ENCODE peak calls at places on chromosome 20, in five cellular contexts. K is IMR-90, G is mesendoderm, P is trophoblast cell, F is neuronal stem cell. I is an unnamed sample.

GRCh38 chr20:21713901-21714296 is 8.4 kb downstream of the PAX1 start:
- DNase-seq in K (no peak), G (no peak), P (no peak), F (no peak), I (no peak)

GRCh38 chr20:60999256-60999655 is 252.8 kb upstream of the CDH4 start:
- DNase-seq in K (no peak), G (no peak), P (no peak), F (no peak), I (no peak)

GRCh38 chr20:49646126-49646525 is 67.6 kb downstream of the B4GALT5 start:
- DNase-seq in K (peak), G (no peak), P (peak), F (no peak), I (no peak)

GRCh38 chr20:14947536-14947935 is 610.1 kb upstream of the FLRT3 start:
- DNase-seq in K (no peak), G (peak), P (no peak), F (no peak), I (no peak)

GRCh38 chr20:48791014-48791413 is 36.8 kb downstream of the PREX1 start:
- DNase-seq in K (no peak), G (no peak), P (no peak), F (no peak), I (no peak)

GRCh38 chr20:15619341-15619740 is 953.9 kb downstream of the KIF16B start:
- DNase-seq in K (no peak), G (no peak), P (peak), F (no peak), I (no peak)

GRCh38 chr20:50401047-50401586 is 109.1 kb upstream of the PTPN1 start:
- DNase-seq in K (no peak), G (no peak), P (no peak), F (no peak), I (no peak)

GRCh38 chr20:8361008-8361652 is 229.1 kb downstream of the PLCB1 start:
- DNase-seq in K (peak), G (peak), P (no peak), F (no peak), I (no peak)

GRCh38 chr20:11271319-11271718 is 597.5 kb upstream of the JAG1 start:
- DNase-seq in K (no peak), G (peak), P (no peak), F (peak), I (peak)

GRCh38 chr20:20946122-20946759 is 159.9 kb downstream of the LINC00237 start:
- DNase-seq in K (no peak), G (no peak), P (no peak), F (no peak), I (no peak)

GRCh38 chr20:6311841-6312655 is 189.2 kb upstream of the FERMT1 start:
- DNase-seq in K (no peak), G (no peak), P (no peak), F (no peak), I (no peak)

GRCh38 chr20:41701596-41702350 is 83.6 kb upstream of the CHD6 start:
- DNase-seq in K (no peak), G (peak), P (no peak), F (no peak), I (no peak)

GRCh38 chr20:49682278-49682677 is 31.4 kb downstream of the B4GALT5 start:
- DNase-seq in K (no peak), G (no peak), P (no peak), F (no peak), I (no peak)

GRCh38 chr20:2599265-2600060 is 53.0 kb upstream of the NOP56 start:
- DNase-seq in K (no peak), G (peak), P (no peak), F (peak), I (no peak)

GRCh38 chr20:44646641-44647274 is 4.7 kb downstream of the ADA start:
- DNase-seq in K (peak), G (no peak), P (peak), F (no peak), I (no peak)

GRCh38 chr20:32973077-32973717 is 31.0 kb downstream of the SUN5 start:
- DNase-seq in K (no peak), G (peak), P (no peak), F (no peak), I (no peak)

GRCh38 chr20:43584448-43585138 is 6.1 kb upstream of the IFT52 start:
- DNase-seq in K (peak), G (peak), P (no peak), F (no peak), I (no peak)

GRCh38 chr20:7650481-7650880 is 289.8 kb downstream of the HAO1 start:
- DNase-seq in K (no peak), G (no peak), P (no peak), F (no peak), I (no peak)

GRCh38 chr20:49394264-49394663 is 88.2 kb downstream of the KCNB1 start:
- DNase-seq in K (peak), G (no peak), P (no peak), F (no peak), I (no peak)

GRCh38 chr20:11429889-11430580 is 487.7 kb upstream of the BTBD3 start:
- DNase-seq in K (no peak), G (no peak), P (no peak), F (no peak), I (no peak)

GRCh38 chr20:53940883-53941546 is 129.4 kb downstream of the BCAS1 start:
- DNase-seq in K (peak), G (peak), P (peak), F (no peak), I (no peak)

GRCh38 chr20:37911838-37912273 is 8.9 kb downstream of the VSTM2L start:
- DNase-seq in K (peak), G (peak), P (peak), F (no peak), I (no peak)

GRCh38 chr20:32737371-32738223 is 5.7 kb downstream of the COMMD7 start:
- DNase-seq in K (peak), G (no peak), P (no peak), F (no peak), I (no peak)

GRCh38 chr20:52826321-52826720 is 145.8 kb upstream of the TSHZ2 start:
- DNase-seq in K (no peak), G (no peak), P (no peak), F (no peak), I (no peak)

GRCh38 chr20:52826722-52827121 is 145.4 kb upstream of the TSHZ2 start:
- DNase-seq in K (no peak), G (no peak), P (no peak), F (no peak), I (no peak)

GRCh38 chr20:52823303-52823702 is 148.9 kb upstream of the TSHZ2 start:
- DNase-seq in K (no peak), G (no peak), P (no peak), F (no peak), I (no peak)

GRCh38 chr20:52828199-52828598 is 144.0 kb upstream of the TSHZ2 start:
- DNase-seq in K (no peak), G (no peak), P (no peak), F (no peak), I (no peak)

DNA sequence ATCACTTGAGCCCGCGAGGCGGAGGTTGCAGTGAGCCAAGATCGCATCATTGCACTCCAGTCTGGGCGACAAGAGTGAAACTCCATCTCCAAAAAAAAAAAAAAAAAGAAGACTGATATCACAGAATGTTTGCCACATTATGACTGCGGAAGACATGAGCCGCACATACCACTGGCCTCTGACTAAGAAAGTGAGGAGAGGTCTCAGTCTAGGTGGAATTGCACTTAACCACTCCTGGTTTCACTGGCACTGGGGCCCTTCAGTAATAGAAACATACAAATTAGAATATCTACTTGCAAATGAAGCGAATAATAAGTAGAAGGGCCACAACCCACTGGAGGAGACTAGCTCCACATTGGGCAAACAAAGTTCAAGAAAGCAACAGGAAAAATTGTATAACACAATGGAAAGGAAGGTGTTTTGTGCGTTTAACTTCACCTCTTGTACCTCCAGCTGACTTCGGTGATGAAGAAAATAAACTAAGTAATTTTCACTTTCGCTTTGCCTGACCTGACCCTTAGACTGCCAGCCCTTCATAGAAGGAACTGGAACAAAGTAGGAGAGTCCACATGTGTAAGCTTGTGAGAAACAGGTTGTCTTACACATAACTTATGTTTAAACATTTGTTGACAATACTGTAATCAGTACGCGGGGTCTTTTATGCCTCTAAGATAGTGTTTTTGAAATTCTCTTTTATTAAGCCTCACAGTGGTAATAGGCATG is 147.5 kb upstream of the TSHZ2 start:
- DNase-seq in K (no peak), G (no peak), P (no peak), F (no peak), I (no peak)
- H3K27ac ChIP-seq in K (no peak), G (no peak), P (no peak), F (no peak), I (no peak)

GRCh38 chr20:62792940-62793756 is 3.1 kb upstream of the MRGBP start:
- DNase-seq in K (no peak), G (no peak), P (no peak), F (no peak), I (no peak)
- H2AK5ac ChIP-seq in K (peak), G (no peak), P (peak), F (peak), I (peak)

GRCh38 chr20:5085380-5085779 is 34.4 kb downstream of the PCNA start:
- DNase-seq in K (no peak), G (no peak), P (peak), F (no peak), I (no peak)
- H3K27ac ChIP-seq in K (no peak), G (no peak), P (no peak), F (no peak), I (no peak)

DNA sequence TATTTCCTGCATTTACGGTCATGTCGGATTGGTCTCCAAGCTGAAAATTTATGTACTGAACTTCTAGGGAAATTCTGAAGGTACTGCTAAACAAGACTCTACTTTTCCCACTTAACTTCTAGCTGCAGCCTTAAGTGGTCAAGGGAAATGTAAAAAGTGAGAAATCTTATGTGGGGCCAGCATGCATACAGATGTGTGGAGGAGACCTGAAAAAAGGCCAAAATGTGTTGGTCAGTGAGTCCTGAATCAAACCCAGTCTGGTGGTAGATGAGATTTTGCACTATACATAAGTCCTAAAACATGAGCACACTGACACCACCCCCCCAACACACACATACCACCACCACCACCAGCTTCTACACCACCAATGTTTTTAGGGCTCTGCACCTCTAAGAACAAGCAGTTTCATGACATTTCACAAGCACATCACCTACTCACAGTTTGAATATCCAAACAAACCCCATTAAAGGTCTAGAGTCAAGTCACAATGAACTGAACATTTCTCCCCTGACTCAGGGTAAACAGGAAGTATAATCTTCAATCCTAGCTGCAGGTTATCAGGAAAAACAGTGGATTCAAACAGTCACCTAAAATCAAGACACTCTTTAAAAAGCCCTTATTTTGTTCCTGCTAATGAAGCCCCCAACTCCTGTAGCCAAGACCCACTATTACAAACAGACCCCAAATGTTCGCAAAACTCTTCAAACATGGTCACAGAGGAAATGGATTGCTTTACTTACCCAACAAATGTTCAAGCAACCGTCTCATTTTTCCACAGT is 1.6 kb downstream of the ZMYND8 start:
- DNase-seq in K (peak), G (no peak), P (no peak), F (no peak), I (no peak)
- H2AK5ac ChIP-seq in K (peak), G (peak), P (peak), F (no peak), I (peak)